ENCODE peak calls at places on chromosomes 7 and 10, in nine cellular contexts. One of them, this sample, is unnamed.

GRCh38 chr7:80047856-80048459 is 86.7 kb upstream of the GNAI1 start:
- DNase-seq in colonic mucosa: no peak
- DNase-seq in SJSA1: no peak
- DNase-seq in spleen: no peak
- DNase-seq in PC-3: peak; percentile 37
- DNase-seq in right atrium auricular region: no peak
- DNase-seq in GM23248: peak; percentile 48
- DNase-seq in upper lobe of left lung: no peak
- DNase-seq in naive thymus-derived CD4-positive, alpha-beta T cell: no peak
- DNase-seq in this sample: no peak

GRCh38 chr7:95545007-95545615 is 51.2 kb downstream of the PDK4 start:
- DNase-seq in upper lobe of left lung: peak; percentile 49
- DNase-seq in GM23248: peak; percentile 81
- DNase-seq in right atrium auricular region: no peak
- DNase-seq in SJSA1: no peak
- DNase-seq in PC-3: peak; percentile 71
- DNase-seq in colonic mucosa: peak; percentile 68
- DNase-seq in spleen: no peak
- DNase-seq in naive thymus-derived CD4-positive, alpha-beta T cell: no peak
- DNase-seq in this sample: no peak

GRCh38 chr7:47806701-47807103 is 141.6 kb downstream of the PKD1L1 start:
- DNase-seq in PC-3: no peak
- DNase-seq in SJSA1: no peak
- DNase-seq in colonic mucosa: no peak
- DNase-seq in naive thymus-derived CD4-positive, alpha-beta T cell: no peak
- DNase-seq in right atrium auricular region: no peak
- DNase-seq in spleen: no peak
- DNase-seq in GM23248: no peak
- DNase-seq in upper lobe of left lung: peak; percentile 47
- DNase-seq in this sample: no peak

GRCh38 chr7:94314526-94314925 is 80.2 kb upstream of the COL1A2 start:
- DNase-seq in naive thymus-derived CD4-positive, alpha-beta T cell: no peak
- DNase-seq in colonic mucosa: no peak
- DNase-seq in upper lobe of left lung: no peak
- DNase-seq in spleen: no peak
- DNase-seq in PC-3: no peak
- DNase-seq in SJSA1: no peak
- DNase-seq in right atrium auricular region: no peak
- DNase-seq in GM23248: no peak
- DNase-seq in this sample: no peak

GRCh38 chr10:75596930-75597629 is 165.7 kb downstream of the LRMDA start:
- DNase-seq in right atrium auricular region: no peak
- DNase-seq in upper lobe of left lung: no peak
- DNase-seq in PC-3: no peak
- DNase-seq in SJSA1: no peak
- DNase-seq in colonic mucosa: no peak
- DNase-seq in GM23248: no peak
- DNase-seq in naive thymus-derived CD4-positive, alpha-beta T cell: no peak
- DNase-seq in spleen: no peak
- DNase-seq in this sample: no peak

GRCh38 chr10:43054593-43054992 is 22.3 kb upstream of the RET start:
- DNase-seq in GM23248: no peak
- DNase-seq in colonic mucosa: no peak
- DNase-seq in naive thymus-derived CD4-positive, alpha-beta T cell: no peak
- DNase-seq in upper lobe of left lung: no peak
- DNase-seq in PC-3: no peak
- DNase-seq in right atrium auricular region: no peak
- DNase-seq in spleen: peak; percentile 59
- DNase-seq in SJSA1: no peak
- DNase-seq in this sample: no peak

GRCh38 chr10:27072436-27073114 is 27.7 kb downstream of the ANKRD26 start:
- DNase-seq in PC-3: no peak
- DNase-seq in right atrium auricular region: no peak
- DNase-seq in upper lobe of left lung: no peak
- DNase-seq in spleen: no peak
- DNase-seq in naive thymus-derived CD4-positive, alpha-beta T cell: no peak
- DNase-seq in SJSA1: no peak
- DNase-seq in colonic mucosa: no peak
- DNase-seq in GM23248: no peak
- DNase-seq in this sample: no peak

GRCh38 chr10:43962346-43963191 is 313.9 kb upstream of the ZNF32 start:
- DNase-seq in right atrium auricular region: peak; percentile 44
- DNase-seq in spleen: peak; percentile 41
- DNase-seq in colonic mucosa: peak; percentile 21
- DNase-seq in upper lobe of left lung: no peak
- DNase-seq in PC-3: no peak
- DNase-seq in SJSA1: peak; percentile 37
- DNase-seq in GM23248: peak; percentile 25
- DNase-seq in naive thymus-derived CD4-positive, alpha-beta T cell: no peak
- DNase-seq in this sample: peak; percentile 57

GRCh38 chr10:70969188-70969587 is 80.8 kb upstream of the PCBD1 start:
- DNase-seq in naive thymus-derived CD4-positive, alpha-beta T cell: no peak
- DNase-seq in upper lobe of left lung: no peak
- DNase-seq in GM23248: no peak
- DNase-seq in PC-3: no peak
- DNase-seq in colonic mucosa: no peak
- DNase-seq in right atrium auricular region: no peak
- DNase-seq in spleen: peak; percentile 58
- DNase-seq in SJSA1: no peak
- DNase-seq in this sample: no peak

GRCh38 chr7:125572414-125572813 is 642.8 kb upstream of the POT1 start:
- DNase-seq in PC-3: no peak
- DNase-seq in colonic mucosa: no peak
- DNase-seq in naive thymus-derived CD4-positive, alpha-beta T cell: no peak
- DNase-seq in right atrium auricular region: no peak
- DNase-seq in upper lobe of left lung: no peak
- DNase-seq in GM23248: no peak
- DNase-seq in spleen: no peak
- DNase-seq in SJSA1: no peak
- DNase-seq in this sample: no peak

GRCh38 chr7:83149466-83149865 is 13.2 kb downstream of the PCLO start:
- DNase-seq in naive thymus-derived CD4-positive, alpha-beta T cell: no peak
- DNase-seq in GM23248: no peak
- DNase-seq in right atrium auricular region: no peak
- DNase-seq in upper lobe of left lung: no peak
- DNase-seq in spleen: no peak
- DNase-seq in PC-3: peak; percentile 9
- DNase-seq in SJSA1: no peak
- DNase-seq in colonic mucosa: no peak
- DNase-seq in this sample: no peak

GRCh38 chr7:127824682-127825081 is 172.7 kb downstream of the SND1 start:
- DNase-seq in upper lobe of left lung: no peak
- DNase-seq in PC-3: no peak
- DNase-seq in naive thymus-derived CD4-positive, alpha-beta T cell: no peak
- DNase-seq in GM23248: peak; percentile 21
- DNase-seq in colonic mucosa: no peak
- DNase-seq in spleen: no peak
- DNase-seq in SJSA1: no peak
- DNase-seq in right atrium auricular region: no peak
- DNase-seq in this sample: no peak

GRCh38 chr7:150322114-150322832 is 882 bp upstream of the LRRC61 start:
- DNase-seq in right atrium auricular region: no peak
- DNase-seq in spleen: no peak
- DNase-seq in GM23248: no peak
- DNase-seq in naive thymus-derived CD4-positive, alpha-beta T cell: peak; percentile 39
- DNase-seq in SJSA1: no peak
- DNase-seq in PC-3: no peak
- DNase-seq in upper lobe of left lung: no peak
- DNase-seq in colonic mucosa: peak; percentile 27
- DNase-seq in this sample: no peak

GRCh38 chr7:44384586-44385383 is 59.4 kb upstream of the CAMK2B start:
- DNase-seq in spleen: peak; percentile 58
- DNase-seq in naive thymus-derived CD4-positive, alpha-beta T cell: no peak
- DNase-seq in SJSA1: peak; percentile 30
- DNase-seq in colonic mucosa: peak; percentile 13
- DNase-seq in GM23248: no peak
- DNase-seq in right atrium auricular region: peak; percentile 55
- DNase-seq in upper lobe of left lung: no peak
- DNase-seq in PC-3: no peak
- DNase-seq in this sample: peak; percentile 68

GRCh38 chr10:12588091-12588850 is 238.9 kb downstream of the CAMK1D start:
- DNase-seq in SJSA1: no peak
- DNase-seq in GM23248: peak; percentile 36
- DNase-seq in PC-3: peak; percentile 63
- DNase-seq in spleen: no peak
- DNase-seq in naive thymus-derived CD4-positive, alpha-beta T cell: peak; percentile 71
- DNase-seq in right atrium auricular region: no peak
- DNase-seq in upper lobe of left lung: no peak
- DNase-seq in colonic mucosa: no peak
- DNase-seq in this sample: no peak

GRCh38 chr7:108329514-108329913 is 126.7 kb downstream of the NRCAM start:
- DNase-seq in SJSA1: no peak
- DNase-seq in spleen: no peak
- DNase-seq in upper lobe of left lung: no peak
- DNase-seq in GM23248: no peak
- DNase-seq in right atrium auricular region: no peak
- DNase-seq in naive thymus-derived CD4-positive, alpha-beta T cell: no peak
- DNase-seq in colonic mucosa: no peak
- DNase-seq in PC-3: no peak
- DNase-seq in this sample: no peak
- H3K4me3 ChIP-seq in SJSA1: no peak overlapping the region
- H3K4me3 ChIP-seq in spleen: no peak overlapping the region
- H3K4me3 ChIP-seq in upper lobe of left lung: no peak overlapping the region
- H3K4me3 ChIP-seq in GM23248: no peak overlapping the region
- H3K4me3 ChIP-seq in right atrium auricular region: no peak overlapping the region
- H3K4me3 ChIP-seq in naive thymus-derived CD4-positive, alpha-beta T cell: no peak overlapping the region
- H3K4me3 ChIP-seq in colonic mucosa: no peak overlapping the region
- H3K4me3 ChIP-seq in PC-3: no peak overlapping the region
- H3K4me3 ChIP-seq in this sample: no peak overlapping the region

GRCh38 chr7:22783421-22783820 is 39.2 kb downstream of the TOMM7 start:
- DNase-seq in SJSA1: no peak
- DNase-seq in right atrium auricular region: no peak
- DNase-seq in upper lobe of left lung: no peak
- DNase-seq in PC-3: no peak
- DNase-seq in spleen: no peak
- DNase-seq in GM23248: peak; percentile 7
- DNase-seq in colonic mucosa: no peak
- DNase-seq in naive thymus-derived CD4-positive, alpha-beta T cell: no peak
- DNase-seq in this sample: no peak
- H3K4me1 ChIP-seq in SJSA1: peaks cover 36% of the 10 kb centered on the region
- H3K4me1 ChIP-seq in right atrium auricular region: no peaks in the 10 kb centered on the region
- H3K4me1 ChIP-seq in upper lobe of left lung: no peaks in the 10 kb centered on the region
- H3K4me1 ChIP-seq in PC-3: no peaks in the 10 kb centered on the region
- H3K4me1 ChIP-seq in spleen: no peaks in the 10 kb centered on the region
- H3K4me1 ChIP-seq in GM23248: peaks cover 46% of the 10 kb centered on the region
- H3K4me1 ChIP-seq in colonic mucosa: no peaks in the 10 kb centered on the region
- H3K4me1 ChIP-seq in naive thymus-derived CD4-positive, alpha-beta T cell: no peaks in the 10 kb centered on the region
- H3K4me1 ChIP-seq in this sample: peaks cover 10% of the 10 kb centered on the region

GRCh38 chr7:84191842-84192241 is 2.7 kb downstream of the SEMA3A start:
- DNase-seq in right atrium auricular region: no peak
- DNase-seq in PC-3: peak; percentile 38
- DNase-seq in colonic mucosa: no peak
- DNase-seq in upper lobe of left lung: no peak
- DNase-seq in GM23248: peak; percentile 29
- DNase-seq in SJSA1: no peak
- DNase-seq in naive thymus-derived CD4-positive, alpha-beta T cell: no peak
- DNase-seq in spleen: no peak
- DNase-seq in this sample: no peak

GRCh38 chr7:84193787-84194186 is 802 bp downstream of the SEMA3A start:
- DNase-seq in upper lobe of left lung: no peak
- DNase-seq in PC-3: peak; percentile 28
- DNase-seq in spleen: no peak
- DNase-seq in colonic mucosa: no peak
- DNase-seq in right atrium auricular region: no peak
- DNase-seq in GM23248: no peak
- DNase-seq in naive thymus-derived CD4-positive, alpha-beta T cell: no peak
- DNase-seq in SJSA1: no peak
- DNase-seq in this sample: no peak

GRCh38 chr7:84195295-84196006 is 862 bp upstream of the SEMA3A start:
- DNase-seq in SJSA1: no peak
- DNase-seq in naive thymus-derived CD4-positive, alpha-beta T cell: no peak
- DNase-seq in PC-3: no peak
- DNase-seq in GM23248: peak; percentile 28
- DNase-seq in upper lobe of left lung: no peak
- DNase-seq in spleen: no peak
- DNase-seq in colonic mucosa: no peak
- DNase-seq in right atrium auricular region: no peak
- DNase-seq in this sample: no peak

GRCh38 chr7:84194484-84195260 is at the start of gene SEMA3A:
- DNase-seq in GM23248: peak; percentile 84
- DNase-seq in naive thymus-derived CD4-positive, alpha-beta T cell: peak; percentile 46
- DNase-seq in upper lobe of left lung: peak; percentile 22
- DNase-seq in PC-3: peak; percentile 77
- DNase-seq in spleen: no peak
- DNase-seq in colonic mucosa: peak; percentile 22
- DNase-seq in SJSA1: peak; percentile 63
- DNase-seq in right atrium auricular region: no peak
- DNase-seq in this sample: no peak

GRCh38 chr7:84196007-84196551 is 1.5 kb upstream of the SEMA3A start:
- DNase-seq in GM23248: peak; percentile 72
- DNase-seq in naive thymus-derived CD4-positive, alpha-beta T cell: no peak
- DNase-seq in right atrium auricular region: no peak
- DNase-seq in upper lobe of left lung: no peak
- DNase-seq in SJSA1: no peak
- DNase-seq in PC-3: no peak
- DNase-seq in spleen: no peak
- DNase-seq in colonic mucosa: no peak
- DNase-seq in this sample: no peak
- H3K4me3 ChIP-seq in GM23248: peak overlapping the region; percentile 92
- H3K4me3 ChIP-seq in naive thymus-derived CD4-positive, alpha-beta T cell: no peak overlapping the region
- H3K4me3 ChIP-seq in right atrium auricular region: peak overlapping the region; percentile 22
- H3K4me3 ChIP-seq in upper lobe of left lung: peak overlapping the region; percentile 19
- H3K4me3 ChIP-seq in SJSA1: peak overlapping the region; percentile 21
- H3K4me3 ChIP-seq in PC-3: peak overlapping the region; percentile 79
- H3K4me3 ChIP-seq in spleen: peak overlapping the region; percentile 42
- H3K4me3 ChIP-seq in colonic mucosa: no peak overlapping the region
- H3K4me3 ChIP-seq in this sample: peak overlapping the region; percentile 62

GRCh38 chr7:77413128-77413527 is 3.0 kb downstream of the GSAP start:
- DNase-seq in upper lobe of left lung: peak; percentile 45
- DNase-seq in colonic mucosa: no peak
- DNase-seq in SJSA1: no peak
- DNase-seq in right atrium auricular region: no peak
- DNase-seq in spleen: no peak
- DNase-seq in naive thymus-derived CD4-positive, alpha-beta T cell: no peak
- DNase-seq in GM23248: no peak
- DNase-seq in PC-3: no peak
- DNase-seq in this sample: no peak

GRCh38 chr7:77415822-77416620 is at the start of gene GSAP:
- DNase-seq in SJSA1: peak; percentile 50
- DNase-seq in GM23248: peak; percentile 70
- DNase-seq in spleen: peak; percentile 94
- DNase-seq in PC-3: peak; percentile 64
- DNase-seq in colonic mucosa: peak; percentile 68
- DNase-seq in right atrium auricular region: no peak
- DNase-seq in upper lobe of left lung: peak; percentile 83
- DNase-seq in naive thymus-derived CD4-positive, alpha-beta T cell: peak; percentile 59
- DNase-seq in this sample: no peak

GRCh38 chr7:77416621-77417371 is 647 bp upstream of the GSAP start:
- DNase-seq in PC-3: no peak
- DNase-seq in SJSA1: no peak
- DNase-seq in spleen: no peak
- DNase-seq in colonic mucosa: no peak
- DNase-seq in GM23248: no peak
- DNase-seq in upper lobe of left lung: peak; percentile 50
- DNase-seq in naive thymus-derived CD4-positive, alpha-beta T cell: no peak
- DNase-seq in right atrium auricular region: no peak
- DNase-seq in this sample: no peak

GRCh38 chr7:77415474-77415821 is 701 bp downstream of the GSAP start:
- DNase-seq in SJSA1: no peak
- DNase-seq in upper lobe of left lung: peak; percentile 36
- DNase-seq in spleen: peak; percentile 93
- DNase-seq in GM23248: peak; percentile 39
- DNase-seq in colonic mucosa: peak; percentile 28
- DNase-seq in PC-3: no peak
- DNase-seq in naive thymus-derived CD4-positive, alpha-beta T cell: peak; percentile 25
- DNase-seq in right atrium auricular region: no peak
- DNase-seq in this sample: no peak

GRCh38 chr7:77413861-77414424 is 2.2 kb downstream of the GSAP start:
- DNase-seq in GM23248: peak; percentile 60
- DNase-seq in PC-3: peak; percentile 46
- DNase-seq in colonic mucosa: no peak
- DNase-seq in upper lobe of left lung: no peak
- DNase-seq in SJSA1: no peak
- DNase-seq in right atrium auricular region: no peak
- DNase-seq in spleen: no peak
- DNase-seq in naive thymus-derived CD4-positive, alpha-beta T cell: no peak
- DNase-seq in this sample: no peak
- H3K4me1 ChIP-seq in GM23248: peaks cover 30% of the 10 kb centered on the region
- H3K4me1 ChIP-seq in PC-3: peaks cover 67% of the 10 kb centered on the region
- H3K4me1 ChIP-seq in colonic mucosa: no peaks in the 10 kb centered on the region
- H3K4me1 ChIP-seq in upper lobe of left lung: peaks cover 33% of the 10 kb centered on the region
- H3K4me1 ChIP-seq in SJSA1: peaks cover 38% of the 10 kb centered on the region
- H3K4me1 ChIP-seq in right atrium auricular region: peaks cover 9% of the 10 kb centered on the region
- H3K4me1 ChIP-seq in spleen: peaks cover 57% of the 10 kb centered on the region
- H3K4me1 ChIP-seq in naive thymus-derived CD4-positive, alpha-beta T cell: peaks cover 8% of the 10 kb centered on the region
- H3K4me1 ChIP-seq in this sample: peaks cover 41% of the 10 kb centered on the region